ENCODE peak calls at places on chromosomes 11 and 22, in eight cellular contexts. W, I, L, Y, U, K, Q and J are unnamed samples. For H3K36me3, the result is how much of the 10 kb centered on the place peaks cover.

GRCh38 chr22:37771702-37772427 is 35.9 kb upstream of the GCAT start:
- DNase-seq in W (no peak), I (no peak), L (no peak), Y (no peak), U (peak), K (no peak), Q (no peak), J (no peak)

GRCh38 chr22:19786959-19787848 is 26.6 kb downstream of the TBX1 start:
- DNase-seq in W (no peak), I (no peak), L (no peak), Y (no peak), U (no peak), K (no peak), Q (no peak), J (no peak)

GRCh38 chr22:41197046-41197807 is 7.9 kb upstream of the L3MBTL2 start:
- DNase-seq in W (peak), I (peak), L (peak), Y (peak), U (peak), K (peak), Q (peak), J (peak)

GRCh38 chr22:31327786-31328544 is 18.2 kb downstream of the PATZ1 start:
- DNase-seq in W (no peak), I (no peak), L (no peak), Y (no peak), U (no peak), K (no peak), Q (no peak), J (no peak)

GRCh38 chr11:34358258-34358665 is 452 bp upstream of the ABTB2 start:
- DNase-seq in W (peak), I (no peak), L (peak), Y (peak), U (no peak), K (peak), Q (peak), J (peak)

GRCh38 chr11:11667056-11667455 is 45.3 kb upstream of the GALNT18 start:
- DNase-seq in W (no peak), I (no peak), L (no peak), Y (no peak), U (no peak), K (no peak), Q (no peak), J (no peak)

GRCh38 chr11:58900479-58901420 is 38.5 kb upstream of the GLYATL1 start:
- DNase-seq in W (peak), I (peak), L (peak), Y (peak), U (peak), K (peak), Q (peak), J (peak)

GRCh38 chr11:12235945-12236743 is 125.8 kb downstream of the MICAL2 start:
- DNase-seq in W (no peak), I (no peak), L (peak), Y (peak), U (peak), K (no peak), Q (no peak), J (no peak)

GRCh38 chr11:95450547-95451123 is 219.6 kb upstream of the SESN3 start:
- DNase-seq in W (no peak), I (no peak), L (no peak), Y (no peak), U (no peak), K (no peak), Q (no peak), J (no peak)

GRCh38 chr22:22662095-22662494 is 17.7 kb downstream of the GGTLC2 start:
- DNase-seq in W (no peak), I (no peak), L (no peak), Y (no peak), U (no peak), K (no peak), Q (no peak), J (no peak)

GRCh38 chr11:78654866-78655265 is 80.2 kb upstream of the NARS2 start:
- DNase-seq in W (no peak), I (no peak), L (no peak), Y (no peak), U (no peak), K (no peak), Q (no peak), J (no peak)

GRCh38 chr22:24009227-24010017 is 1.7 kb upstream of the CABIN1 start:
- DNase-seq in W (no peak), I (no peak), L (no peak), Y (no peak), U (peak), K (no peak), Q (no peak), J (no peak)

GRCh38 chr11:93403930-93404329 is 73.4 kb downstream of the DEUP1 start:
- DNase-seq in W (no peak), I (no peak), L (no peak), Y (no peak), U (no peak), K (no peak), Q (no peak), J (no peak)

GRCh38 chr22:43530864-43531201 is 119.0 kb downstream of the MPPED1 start:
- DNase-seq in W (no peak), I (peak), L (no peak), Y (no peak), U (no peak), K (no peak), Q (no peak), J (no peak)

GRCh38 chr11:27282806-27283205 is 80.2 kb downstream of the CCDC34 start:
- DNase-seq in W (no peak), I (no peak), L (no peak), Y (peak), U (no peak), K (no peak), Q (no peak), J (no peak)

GRCh38 chr22:37569009-37569920 is 9.0 kb downstream of the CDC42EP1 start:
- DNase-seq in W (no peak), I (no peak), L (peak), Y (no peak), U (no peak), K (peak), Q (no peak), J (no peak)

GRCh38 chr22:41562461-41562860 is 1.7 kb downstream of the CSDC2 start:
- DNase-seq in W (no peak), I (no peak), L (no peak), Y (no peak), U (no peak), K (no peak), Q (no peak), J (no peak)

GRCh38 chr11:111329306-111330204 is 31.2 kb downstream of the POU2AF3 start:
- DNase-seq in W (peak), I (no peak), L (peak), Y (no peak), U (no peak), K (no peak), Q (peak), J (no peak)

GRCh38 chr22:29226246-29226981 is 20.7 kb downstream of the EMID1 start:
- DNase-seq in W (no peak), I (no peak), L (no peak), Y (no peak), U (no peak), K (no peak), Q (no peak), J (no peak)

GRCh38 chr11:33988586-33989370 is 62.8 kb upstream of the CAPRIN1 start:
- DNase-seq in W (no peak), I (no peak), L (no peak), Y (no peak), U (no peak), K (no peak), Q (no peak), J (no peak)

GRCh38 chr11:103464420-103464819 is 355.2 kb downstream of the DYNC2H1 start:
- DNase-seq in W (no peak), I (no peak), L (no peak), Y (no peak), U (no peak), K (no peak), Q (no peak), J (no peak)

GRCh38 chr22:39152511-39153219 is at the start of gene CBX7:
- DNase-seq in W (peak), I (peak), L (peak), Y (peak), U (peak), K (peak), Q (peak), J (peak)

GRCh38 chr11:17954395-17955252 is 58.2 kb downstream of the SERGEF start:
- DNase-seq in W (no peak), I (no peak), L (no peak), Y (no peak), U (no peak), K (no peak), Q (no peak), J (no peak)

GRCh38 chr11:99244613-99245012 is 223.9 kb downstream of the CNTN5 start:
- DNase-seq in W (no peak), I (no peak), L (no peak), Y (no peak), U (no peak), K (no peak), Q (no peak), J (no peak)

GRCh38 chr22:46842606-46843005 is 80.2 kb downstream of the TBC1D22A start:
- DNase-seq in W (peak), I (no peak), L (no peak), Y (no peak), U (no peak), K (peak), Q (no peak), J (no peak)

GRCh38 chr11:100978442-100978841 is 151.2 kb downstream of the PGR start:
- DNase-seq in W (no peak), I (no peak), L (no peak), Y (peak), U (no peak), K (no peak), Q (no peak), J (no peak)

GRCh38 chr11:75434051-75434450 is 1.0 kb upstream of the KLHL35 start:
- DNase-seq in W (peak), I (no peak), L (no peak), Y (no peak), U (no peak), K (no peak), Q (no peak), J (no peak)

GRCh38 chr11:35567737-35568465 is 42.5 kb upstream of the PAMR1 start:
- DNase-seq in W (no peak), I (no peak), L (peak), Y (no peak), U (no peak), K (peak), Q (no peak), J (no peak)

GRCh38 chr11:19742595-19743292 is 30.1 kb downstream of the NAV2 start:
- DNase-seq in W (peak), I (peak), L (peak), Y (peak), U (peak), K (peak), Q (peak), J (peak)

GRCh38 chr11:127420139-127420538 is 419.6 kb upstream of the KIRREL3 start:
- DNase-seq in W (no peak), I (no peak), L (no peak), Y (no peak), U (no peak), K (no peak), Q (no peak), J (no peak)
- TF ChIP-seq CTCF in W (no peak), I (no peak), L (no peak), Y (no peak), U (no peak), K (no peak), Q (no peak), J (no peak)

GRCh38 chr11:64891215-64891848 is 12.9 kb upstream of the EHD1 start:
- DNase-seq in W (no peak), I (no peak), L (no peak), Y (no peak), U (no peak), K (no peak), Q (no peak), J (no peak)

GRCh38 chr11:64891880-64892279 is 13.5 kb upstream of the EHD1 start:
- DNase-seq in W (no peak), I (no peak), L (no peak), Y (no peak), U (no peak), K (no peak), Q (no peak), J (no peak)

GRCh38 chr11:64893194-64894069 is 15.0 kb upstream of the EHD1 start:
- DNase-seq in W (no peak), I (no peak), L (no peak), Y (no peak), U (no peak), K (no peak), Q (no peak), J (no peak)

GRCh38 chr11:64892838-64893193 is 14.4 kb upstream of the EHD1 start:
- DNase-seq in W (peak), I (no peak), L (no peak), Y (no peak), U (no peak), K (no peak), Q (no peak), J (no peak)

GRCh38 chr11:64892411-64892831 is 14.0 kb upstream of the EHD1 start:
- DNase-seq in W (no peak), I (no peak), L (no peak), Y (no peak), U (no peak), K (no peak), Q (peak), J (no peak)
- H3K4me3 ChIP-seq in W (no peak), I (no peak), L (no peak), Y (no peak), U (no peak), K (no peak), Q (no peak), J (no peak)

GRCh38 chr22:49594078-49594477 is 233.6 kb downstream of the BRD1 start:
- DNase-seq in W (no peak), I (peak), L (no peak), Y (no peak), U (no peak), K (no peak), Q (no peak), J (no peak)
- H3K36me3 ChIP-seq in W (under half), I (under half), L (under half), Y (under half), U (under half), K (under half), Q (under half), J (under half)

DNA sequence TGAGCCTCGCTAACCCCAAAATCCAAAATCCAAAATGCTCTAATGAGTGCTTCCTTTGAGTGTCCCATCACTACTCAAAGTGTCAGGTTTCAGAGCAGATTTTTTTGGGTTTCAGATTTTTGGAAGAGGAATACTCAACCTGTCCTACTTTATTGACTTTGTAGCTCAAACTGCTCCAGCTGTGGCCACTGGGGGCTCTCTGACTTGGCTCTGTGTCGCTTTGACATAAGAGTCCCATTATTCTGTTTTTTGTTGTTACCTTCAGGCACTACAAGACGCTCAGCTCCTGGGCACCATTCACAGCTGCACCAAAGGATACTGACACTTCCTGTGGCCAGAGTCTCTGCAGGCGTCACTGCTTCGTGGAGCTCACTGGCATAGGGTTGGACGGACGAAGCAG is 41.1 kb downstream of the PHF21B start:
- DNase-seq in W (no peak), I (no peak), L (no peak), Y (peak), U (no peak), K (no peak), Q (no peak), J (no peak)
- TF ChIP-seq CTCF in W (no peak), I (no peak), L (no peak), Y (peak), U (peak), K (no peak), Q (no peak), J (peak)

DNA sequence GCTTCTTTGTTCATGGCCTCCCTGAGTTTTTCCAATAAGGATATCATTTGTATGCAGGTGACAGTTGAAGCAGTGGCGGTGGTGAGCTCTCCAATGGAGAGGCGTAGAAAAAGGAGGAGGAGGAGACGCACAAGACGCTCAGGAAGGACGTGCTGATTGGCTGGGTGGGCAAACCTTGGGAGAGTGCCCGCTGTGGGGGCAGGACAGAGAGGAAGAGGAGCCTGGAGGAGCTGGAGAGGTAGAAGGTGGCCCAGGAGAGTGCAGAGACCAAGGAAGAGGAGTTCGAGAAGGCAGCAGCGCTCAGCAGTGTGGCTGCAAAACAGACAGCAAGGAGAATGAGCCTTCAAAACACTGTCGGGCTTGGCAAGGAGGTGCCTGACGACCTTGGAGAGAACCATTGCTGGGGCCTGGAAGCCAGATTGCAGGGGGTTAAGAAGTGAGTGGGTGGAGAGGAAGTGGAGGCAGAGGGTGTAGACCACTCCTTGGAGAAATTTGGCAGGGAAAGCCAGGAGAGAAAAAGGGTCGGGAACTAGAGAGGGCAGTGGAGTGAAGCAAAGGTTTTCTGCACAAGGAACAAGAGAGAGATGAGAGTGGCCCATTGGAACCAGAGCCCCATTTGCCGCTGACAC is 7.5 kb downstream of the CLCF1 start:
- DNase-seq in W (no peak), I (no peak), L (no peak), Y (no peak), U (no peak), K (no peak), Q (no peak), J (no peak)
- H3K4me3 ChIP-seq in W (no peak), I (no peak), L (no peak), Y (no peak), U (no peak), K (no peak), Q (no peak), J (no peak)

GRCh38 chr11:88330826-88331428 is 6.6 kb downstream of the CTSC start:
- DNase-seq in W (no peak), I (no peak), L (no peak), Y (no peak), U (no peak), K (no peak), Q (no peak), J (no peak)

GRCh38 chr11:88337342-88338222 is at the start of gene CTSC:
- DNase-seq in W (peak), I (peak), L (peak), Y (peak), U (peak), K (peak), Q (peak), J (peak)

GRCh38 chr11:88332851-88333250 is 4.7 kb downstream of the CTSC start:
- DNase-seq in W (no peak), I (no peak), L (no peak), Y (no peak), U (no peak), K (no peak), Q (no peak), J (no peak)

GRCh38 chr11:88338223-88338661 is 706 bp upstream of the CTSC start:
- DNase-seq in W (peak), I (no peak), L (peak), Y (peak), U (peak), K (peak), Q (peak), J (peak)

GRCh38 chr11:88335284-88335683 is 2.3 kb downstream of the CTSC start:
- DNase-seq in W (no peak), I (no peak), L (peak), Y (no peak), U (no peak), K (no peak), Q (no peak), J (no peak)
- H3K36me3 ChIP-seq in W (half or more), I (under half), L (under half), Y (under half), U (half or more), K (under half), Q (under half), J (under half)

DNA sequence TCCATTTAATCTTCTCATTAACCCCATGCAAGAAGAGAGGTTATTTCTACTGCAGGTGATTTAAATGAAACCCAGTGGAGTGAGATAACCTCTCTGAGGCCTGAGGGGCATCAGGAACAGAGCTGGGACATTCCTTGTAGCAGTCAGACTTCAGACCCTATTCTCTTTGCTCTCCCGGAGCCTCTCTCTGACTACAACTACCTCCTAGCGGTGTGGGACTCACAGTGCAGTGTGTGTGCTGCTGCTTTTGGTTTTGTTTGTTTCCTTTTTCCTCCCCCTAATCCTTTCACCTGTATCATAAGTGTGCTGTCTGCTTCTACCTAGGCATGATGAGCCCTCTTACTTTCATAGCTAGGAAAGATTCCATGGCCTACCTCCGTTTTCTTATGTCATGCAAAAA is 769.6 kb downstream of the NTM start:
- DNase-seq in W (no peak), I (no peak), L (no peak), Y (peak), U (no peak), K (no peak), Q (no peak), J (no peak)
- TF ChIP-seq CTCF in W (no peak), I (no peak), L (no peak), Y (peak), U (no peak), K (no peak), Q (no peak), J (peak)